ENCODE peak calls at places on chromosomes 16 and 17, in six cellular contexts. P is osteoblast; Y is stomach; J is mammary epithelial cell; C is CD4-positive, alpha-beta memory T cell; W is IMR-90. L is an unnamed sample. For H3K9me3, the result is how much of the 10 kb centered on the place peaks cover.

GRCh38 chr17:56812971-56813388 is 20.7 kb downstream of the C17orf67 start:
- DNase-seq in J (no peak), Y (no peak), W (no peak), C (no peak), P (no peak), L (no peak)

GRCh38 chr17:9406046-9406631 is 169.5 kb downstream of the STX8 start:
- DNase-seq in J (no peak), P (no peak), W (peak), Y (no peak), C (no peak), L (no peak)

GRCh38 chr17:4854181-4854681 is 21.1 kb downstream of the MINK1 start:
- DNase-seq in J (peak), C (no peak), P (peak), W (peak), Y (no peak), L (no peak)

GRCh38 chr17:80789356-80789902 is 202.2 kb upstream of the CHMP6 start:
- DNase-seq in P (peak), C (no peak), Y (no peak), J (peak), W (peak), L (no peak)

GRCh38 chr17:55067697-55068439 is 99.3 kb downstream of the STXBP4 start:
- DNase-seq in J (peak), W (peak), P (no peak), C (no peak), Y (no peak), L (no peak)

GRCh38 chr17:56679767-56680422 is 86.4 kb downstream of the NOG start:
- DNase-seq in W (no peak), C (no peak), J (peak), Y (no peak), P (peak), L (no peak)

GRCh38 chr16:1980026-1980769 is 1.1 kb downstream of the NOXO1 start:
- DNase-seq in P (peak), W (no peak), J (peak), C (no peak), Y (peak), L (no peak)

GRCh38 chr17:9828296-9829059 is 2.8 kb downstream of the GLP2R start:
- DNase-seq in W (peak), J (no peak), Y (no peak), C (no peak), P (no peak), L (no peak)

GRCh38 chr16:4369006-4369766 is 2.5 kb upstream of the VASN start:
- DNase-seq in C (no peak), Y (no peak), J (peak), P (peak), W (peak), L (no peak)

GRCh38 chr16:2840914-2841313 is 10.8 kb downstream of the ZG16B start:
- DNase-seq in Y (no peak), J (no peak), W (no peak), C (no peak), P (peak), L (no peak)

GRCh38 chr16:84461504-84462295 is 42.8 kb downstream of the MEAK7 start:
- DNase-seq in J (no peak), C (no peak), P (peak), Y (no peak), W (no peak), L (no peak)

GRCh38 chr17:58352843-58353719 is 1.1 kb upstream of the SUPT4H1 start:
- DNase-seq in P (peak), Y (no peak), J (no peak), W (peak), C (peak), L (no peak)

GRCh38 chr17:2435181-2435741 is 34.4 kb upstream of the MNT start:
- DNase-seq in W (peak), Y (no peak), J (no peak), P (no peak), C (no peak), L (no peak)

GRCh38 chr16:70758786-70759185 is 42.2 kb downstream of the VAC14 start:
- DNase-seq in C (no peak), P (no peak), J (no peak), Y (no peak), W (no peak), L (no peak)

GRCh38 chr17:39674702-39675389 is 6.6 kb downstream of the PNMT start:
- DNase-seq in C (no peak), P (peak), J (no peak), Y (peak), W (no peak), L (no peak)

GRCh38 chr17:55768946-55769624 is 18.2 kb downstream of the PCTP start:
- DNase-seq in C (no peak), P (peak), W (peak), Y (no peak), J (no peak), L (no peak)

GRCh38 chr17:58641937-58642336 is 49.9 kb downstream of the TEX14 start:
- DNase-seq in Y (no peak), W (no peak), J (no peak), P (no peak), C (no peak), L (no peak)

GRCh38 chr17:43368740-43369506 is 29.9 kb upstream of the ARL4D start:
- DNase-seq in J (peak), Y (peak), W (peak), C (peak), P (peak), L (peak)

GRCh38 chr17:4167786-4168185 is 24.8 kb downstream of the CYB5D2 start:
- DNase-seq in Y (no peak), C (no peak), W (no peak), J (no peak), P (peak), L (no peak)

GRCh38 chr17:18025596-18026407 is 13.2 kb downstream of the ATPAF2 start:
- DNase-seq in P (no peak), W (peak), C (no peak), J (peak), Y (no peak), L (no peak)

GRCh38 chr17:57407287-57408063 is 151.2 kb downstream of the MSI2 start:
- DNase-seq in W (no peak), P (no peak), J (no peak), C (no peak), Y (peak), L (no peak)

GRCh38 chr16:81170824-81171223 is 67.7 kb upstream of the BCO1 start:
- DNase-seq in W (no peak), C (no peak), Y (no peak), P (no peak), J (no peak), L (no peak)

GRCh38 chr17:73091410-73091769 is 1.1 kb downstream of the SLC39A11 start:
- DNase-seq in P (peak), W (no peak), C (no peak), Y (no peak), J (no peak), L (no peak)

GRCh38 chr17:32627233-32628008 is 140.6 kb downstream of the CDK5R1 start:
- DNase-seq in C (no peak), P (peak), Y (no peak), J (no peak), W (no peak), L (no peak)

GRCh38 chr16:72195609-72196008 is 23.7 kb upstream of the PMFBP1 start:
- DNase-seq in J (no peak), Y (no peak), P (no peak), W (no peak), C (no peak), L (no peak)

GRCh38 chr16:75169899-75170405 is 21.6 kb downstream of the ZFP1 start:
- DNase-seq in P (no peak), C (no peak), J (no peak), Y (no peak), W (no peak), L (no peak)
- H3K9me3 ChIP-seq in P (under half), C (half or more), J (half or more), Y (under half), W (half or more), L (under half)

DNA sequence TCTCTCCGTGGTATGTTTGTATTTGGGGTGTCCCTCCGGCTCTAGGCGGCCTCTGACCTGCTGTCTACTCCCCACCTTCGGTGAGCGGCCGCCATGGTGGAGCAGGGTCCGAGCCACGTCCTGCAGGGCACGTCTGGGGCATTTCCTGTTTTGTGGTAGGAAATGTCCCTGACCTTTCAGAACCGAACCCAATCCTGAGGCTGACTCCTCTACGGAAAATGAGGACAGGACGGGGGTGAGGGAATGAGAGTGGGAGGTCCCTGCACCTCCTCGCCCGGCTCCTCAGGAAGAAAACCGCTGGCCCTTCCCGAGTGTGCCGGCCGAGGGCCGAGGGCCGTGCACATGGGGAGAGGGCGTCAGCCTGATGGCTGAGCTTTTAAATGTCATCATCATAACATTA is 45.8 kb downstream of the WDR45B start:
- DNase-seq in C (no peak), W (no peak), J (no peak), P (no peak), Y (no peak), L (no peak)
- H3K9me3 ChIP-seq in C (under half), W (under half), J (under half), P (under half), Y (under half), L (under half)

GRCh38 chr16:35305476-35305875 is 1846.1 kb downstream of the TP53TG3F start:
- DNase-seq in P (no peak), J (peak), C (no peak), Y (no peak), W (no peak), L (no peak)
- H3K9me3 ChIP-seq in P (under half), J (under half), C (under half), Y (under half), W (under half), L (under half)

GRCh38 chr17:65550075-65550635 is 11.3 kb downstream of the AXIN2 start:
- DNase-seq in C (no peak), Y (no peak), P (no peak), J (no peak), W (no peak), L (no peak)
- H3K9me3 ChIP-seq in C (under half), Y (under half), P (under half), J (under half), W (under half), L (under half)

GRCh38 chr17:60134396-60135159 is 15.2 kb upstream of the CA4 start:
- DNase-seq in C (peak), J (no peak), P (peak), W (peak), Y (peak), L (no peak)
- H3K9me3 ChIP-seq in C (under half), J (under half), P (under half), W (under half), Y (under half), L (under half)

L was measured in T-helper 17 cell.